ENCODE peak calls at places on chromosomes 4 and X, in ten cellular contexts. P is fibroblast of mammary gland, K is K562, E is glutamatergic neuron, C is right lobe of liver, Z is cardiac muscle cell, X is neural crest cell, W is thoracic aorta, Q is epithelial cell of esophagus, N is HepG2. Y is an unnamed sample.

GRCh38 chr4:73945674-73946449 is 36.0 kb downstream of the PF4 start:
- DNase-seq in C (no peak), P (no peak), K (no peak), N (no peak), Q (no peak), Z (no peak), E (no peak), W (no peak), X (no peak), Y (no peak)

GRCh38 chr4:133402616-133403015 is 253.5 kb downstream of the PCDH10 start:
- DNase-seq in C (no peak), N (no peak), P (no peak), E (no peak), Q (peak; percentile 80), X (no peak), Z (peak; percentile 15), W (no peak), K (no peak), Y (no peak)

GRCh38 chrX:8849945-8850344 is 48.8 kb upstream of the FAM9A start:
- DNase-seq in P (no peak), N (no peak), X (no peak), W (no peak), Z (no peak), Q (no peak), C (no peak), E (no peak), K (no peak), Y (no peak)

GRCh38 chr4:153185453-153185852 is 18.8 kb upstream of the TRIM2 start:
- DNase-seq in W (no peak), P (no peak), Z (no peak), N (no peak), Q (no peak), C (no peak), K (no peak), X (no peak), E (no peak), Y (no peak)

GRCh38 chrX:69552512-69552911 is 48.4 kb downstream of the NALF2 start:
- DNase-seq in N (no peak), X (no peak), Z (peak; percentile 41), W (no peak), P (no peak), Q (no peak), C (no peak), E (no peak), K (no peak), Y (no peak)

GRCh38 chr4:8044699-8045098 is 105.0 kb upstream of the AFAP1 start:
- DNase-seq in K (no peak), Z (no peak), P (no peak), Q (no peak), C (no peak), N (no peak), X (no peak), E (peak; percentile 51), W (no peak), Y (no peak)

GRCh38 chr4:107069049-107069448 is 32.9 kb upstream of the DKK2 start:
- DNase-seq in K (no peak), W (no peak), N (no peak), C (no peak), X (no peak), E (no peak), P (peak; percentile 84), Z (peak; percentile 47), Q (no peak), Y (no peak)

GRCh38 chr4:153464068-153464467 is 2.1 kb upstream of the TMEM131L start:
- DNase-seq in N (no peak), Z (no peak), Q (no peak), C (no peak), X (no peak), E (no peak), W (no peak), K (peak; percentile 84), P (no peak), Y (no peak)

GRCh38 chr4:44996276-44996845 is 270.0 kb upstream of the GNPDA2 start:
- DNase-seq in K (no peak), Q (no peak), C (no peak), E (no peak), W (no peak), N (no peak), X (no peak), P (no peak), Z (no peak), Y (no peak)

GRCh38 chr4:6640292-6641163 is at the start of gene MRFAP1:
- DNase-seq in Q (peak; percentile 98), W (peak; percentile 75), P (peak; percentile 92), Z (peak; percentile 96), N (peak; percentile 86), X (peak; percentile 83), E (peak; percentile 91), K (peak; percentile 96), C (peak; percentile 94), Y (peak; percentile 77)

GRCh38 chr4:42638993-42639392 is 17.9 kb downstream of the ATP8A1 start:
- DNase-seq in Z (no peak), W (no peak), Q (no peak), X (no peak), E (no peak), C (no peak), P (no peak), K (no peak), N (no peak), Y (no peak)

GRCh38 chr4:140078366-140078765 is 75.6 kb downstream of the MAML3 start:
- DNase-seq in P (peak; percentile 75), Q (no peak), C (no peak), W (no peak), K (no peak), X (no peak), N (no peak), Z (peak; percentile 68), E (peak; percentile 74), Y (no peak)

GRCh38 chr4:59540311-59540710 is 1659.8 kb upstream of the ADGRL3 start:
- DNase-seq in N (peak; percentile 3), P (no peak), C (no peak), X (no peak), Q (no peak), Z (no peak), K (no peak), W (no peak), E (no peak), Y (no peak)

GRCh38 chr4:9894604-9895361 is 113.3 kb downstream of the DRD5 start:
- DNase-seq in W (no peak), N (no peak), C (no peak), X (no peak), K (no peak), Q (no peak), P (no peak), Z (no peak), E (no peak), Y (no peak)

GRCh38 chr4:9893329-9894108 is 112.1 kb downstream of the DRD5 start:
- DNase-seq in W (no peak), K (no peak), C (no peak), Z (no peak), N (no peak), X (no peak), E (no peak), Q (no peak), P (no peak), Y (no peak)

GRCh38 chr4:9901262-9901661 is 119.8 kb downstream of the DRD5 start:
- DNase-seq in Q (peak; percentile 16), N (no peak), C (no peak), E (no peak), K (no peak), W (no peak), X (no peak), P (no peak), Z (no peak), Y (no peak)

DNA sequence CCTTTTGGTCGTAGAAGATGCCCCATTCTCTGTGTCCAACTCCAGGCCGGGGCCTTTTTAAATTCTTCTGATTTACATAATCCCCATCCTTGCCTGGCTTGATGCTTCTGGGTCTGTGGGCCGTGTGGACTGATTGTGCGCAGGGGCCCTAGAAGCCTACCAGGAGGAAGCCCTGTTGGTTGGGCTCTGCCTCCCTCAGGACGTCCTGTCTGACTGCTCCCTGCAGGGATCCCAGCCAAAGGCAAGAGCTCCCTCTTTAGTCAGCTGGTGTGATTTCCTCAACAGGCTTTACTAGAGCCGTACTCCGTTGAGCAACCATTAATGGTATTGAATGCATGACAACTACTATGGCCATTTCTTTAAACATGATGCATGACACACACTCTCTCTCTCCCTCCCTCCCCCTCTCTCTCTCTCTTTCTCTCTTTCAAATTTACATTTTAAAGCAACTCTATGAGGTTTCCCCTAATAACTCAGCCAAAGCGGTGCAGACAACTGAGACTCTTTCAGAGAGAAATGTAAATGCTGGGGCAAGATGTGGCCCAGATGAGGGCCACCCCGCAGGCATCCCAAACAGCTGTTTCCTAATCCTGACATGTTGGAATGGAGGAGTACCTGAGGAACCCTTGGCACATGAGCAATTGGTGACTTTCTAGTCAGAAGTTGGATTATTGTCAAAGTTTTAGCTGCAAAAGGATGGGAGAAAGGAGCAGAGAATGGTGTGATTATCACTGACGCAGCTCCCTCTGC is 117.3 kb downstream of the DRD5 start:
- DNase-seq in X (peak; percentile 39), P (peak; percentile 13), Q (peak; percentile 79), C (no peak), Z (peak; percentile 85), W (no peak), K (peak; percentile 33), E (peak; percentile 32), N (peak; percentile 11), Y (no peak)
- TF ChIP-seq CTCF in X (peak; percentile 59), P (no peak), Q (peak; percentile 60), C (peak; percentile 23), Z (peak; percentile 71), W (no peak), K (peak; percentile 66), E (no peak), N (peak; percentile 25), Y (peak; percentile 16)

GRCh38 chr4:173827707-173828106 is 297.7 kb upstream of the HAND2 start:
- DNase-seq in P (peak; percentile 10), Q (no peak), K (no peak), N (no peak), W (no peak), X (no peak), E (no peak), Z (peak; percentile 14), C (no peak), Y (no peak)
- TF ChIP-seq CTCF in P (peak; percentile 24), Q (no peak), K (no peak), N (no peak), W (no peak), X (no peak), E (no peak), Z (peak; percentile 6), C (no peak), Y (no peak)

DNA sequence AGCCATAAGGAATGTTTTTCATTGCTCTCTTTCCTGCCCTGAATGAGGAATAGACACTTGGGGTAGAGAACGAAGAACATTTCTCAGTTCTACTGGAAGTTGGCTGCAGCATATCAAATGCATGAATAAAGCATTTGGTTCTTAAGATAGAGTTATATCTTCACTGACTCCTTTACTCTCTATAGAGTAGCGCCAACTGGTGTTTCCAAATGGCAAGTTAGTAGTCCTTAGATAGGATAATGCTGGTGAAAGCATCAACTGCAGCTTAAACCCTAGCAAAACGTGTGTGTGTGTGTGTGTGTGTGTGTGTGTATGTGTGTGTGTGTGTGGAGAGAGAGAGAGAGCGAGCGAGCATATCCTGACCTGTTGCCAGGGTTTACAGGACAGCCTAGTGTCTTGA is 62.2 kb upstream of the FRMPD4 start:
- DNase-seq in K (no peak), E (no peak), Q (peak; percentile 24), C (no peak), X (no peak), P (peak; percentile 16), N (no peak), Z (peak; percentile 51), W (no peak), Y (no peak)
- TF ChIP-seq CTCF in K (no peak), E (no peak), Q (peak; percentile 17), C (no peak), X (no peak), P (peak; percentile 23), N (no peak), Z (peak; percentile 40), W (no peak), Y (no peak)

GRCh38 chrX:15602761-15603160 is 2.0 kb upstream of the ACE2 start:
- DNase-seq in X (no peak), W (no peak), P (no peak), K (no peak), E (no peak), Z (no peak), Q (no peak), C (no peak), N (no peak), Y (no peak)
- TF ChIP-seq CTCF in X (no peak), W (no peak), P (no peak), K (no peak), E (no peak), Z (no peak), Q (no peak), C (no peak), N (no peak), Y (no peak)

Y was measured in ascending aorta.